ENCODE peak calls at places on chromosomes 11 and 22, in four cellular contexts. X is NCI-H748 treated with DMSO at 0.1 percent for 48 hours, Q is NCI-H2029 treated with DMSO at 0.1 percent for 48 hours, M is cardiac muscle cell. B is an unnamed sample.

GRCh38 chr22:49179175-49179574 is 648.5 kb downstream of the BRD1 start:
- DNase-seq in X (no peak), Q (no peak), M (no peak), B (no peak)

GRCh38 chr22:17725465-17725800 is 48.8 kb downstream of the BID start:
- DNase-seq in M (no peak), Q (no peak), X (no peak), B (no peak)

GRCh38 chr11:72764503-72764902 is 12.3 kb upstream of the ARAP1 start:
- DNase-seq in M (no peak), Q (peak; percentile 21), X (peak; percentile 77), B (no peak)

GRCh38 chr11:128970598-128971190 is 28.0 kb upstream of the TP53AIP1 start:
- DNase-seq in M (no peak), X (no peak), Q (no peak), B (no peak)

GRCh38 chr22:28410050-28410816 is 269.4 kb downstream of the TTC28 start:
- DNase-seq in Q (no peak), M (no peak), X (no peak), B (no peak)

GRCh38 chr22:39238124-39238466 is 6.7 kb downstream of the PDGFB start:
- DNase-seq in X (no peak), M (no peak), Q (no peak), B (no peak)

GRCh38 chr11:10454902-10455631 is at the start of gene AMPD3:
- DNase-seq in Q (peak; percentile 24), X (peak; percentile 74), M (no peak), B (peak; percentile 78)

GRCh38 chr11:77047007-77047927 is 13.1 kb downstream of the B3GNT6 start:
- DNase-seq in X (peak; percentile 71), M (peak; percentile 89), Q (peak; percentile 85), B (peak; percentile 90)

GRCh38 chr11:103920933-103921332 is 115.5 kb upstream of the DDI1 start:
- DNase-seq in X (no peak), M (no peak), Q (no peak), B (no peak)

GRCh38 chr11:64885367-64886286 is 7.2 kb upstream of the EHD1 start:
- DNase-seq in X (peak; percentile 4), M (no peak), Q (no peak), B (no peak)

GRCh38 chr11:61955416-61956135 is 5.4 kb downstream of the BEST1 start:
- DNase-seq in Q (no peak), M (peak; percentile 31), X (no peak), B (no peak)

GRCh38 chr11:126518130-126518995 is 162.9 kb downstream of the ST3GAL4 start:
- DNase-seq in M (no peak), X (no peak), Q (no peak), B (no peak)

GRCh38 chr11:69442012-69442806 is 39.3 kb upstream of the LINC01488 start:
- DNase-seq in X (no peak), Q (no peak), M (no peak), B (no peak)

GRCh38 chr22:39110631-39111561 is 13.9 kb downstream of the APOBEC3H start:
- DNase-seq in Q (no peak), M (no peak), X (no peak), B (peak; percentile 38)

GRCh38 chr11:65206441-65206841 is 24.7 kb downstream of the CAPN1 start:
- DNase-seq in Q (no peak), X (no peak), M (no peak), B (no peak)

GRCh38 chr22:21868651-21869050 is 1.2 kb upstream of the MAPK1 start:
- DNase-seq in Q (no peak), X (no peak), M (no peak), B (no peak)

GRCh38 chr22:21778705-21779363 is 43.2 kb upstream of the YPEL1 start:
- DNase-seq in Q (no peak), X (no peak), M (no peak), B (no peak)

GRCh38 chr11:110093407-110094297 is 460 bp downstream of the ZC3H12C start:
- DNase-seq in X (peak; percentile 5), M (peak; percentile 53), Q (no peak), B (peak; percentile 62)

GRCh38 chr22:21448627-21449416 is 18.4 kb upstream of the TMEM191C start:
- DNase-seq in X (no peak), Q (no peak), M (no peak), B (no peak)

GRCh38 chr11:2094354-2095197 is 44.6 kb downstream of the IGF2 start:
- DNase-seq in Q (no peak), M (no peak), X (no peak), B (no peak)

GRCh38 chr11:78078218-78079167 is 1.2 kb downstream of the NDUFC2 start:
- DNase-seq in M (no peak), X (no peak), Q (no peak), B (peak; percentile 12)

GRCh38 chr22:40855960-40856512 is 403 bp downstream of the ST13 start:
- DNase-seq in X (no peak), Q (no peak), M (peak; percentile 43), B (peak; percentile 45)

GRCh38 chr22:35307892-35308291 is 8.2 kb downstream of the TOM1 start:
- DNase-seq in X (no peak), Q (no peak), M (no peak), B (no peak)

GRCh38 chr11:120105576-120105975 is 32.3 kb downstream of the TRIM29 start:
- DNase-seq in M (no peak), Q (no peak), X (no peak), B (no peak)

GRCh38 chr11:13638436-13638835 is 30.0 kb upstream of the FAR1 start:
- DNase-seq in Q (no peak), M (no peak), X (no peak), B (no peak)

GRCh38 chr22:46686221-46686872 is 51.7 kb downstream of the CERK start:
- DNase-seq in Q (no peak), X (no peak), M (no peak), B (no peak)